ENCODE peak calls at places on chromosomes 1 and 21, in five cellular contexts. P is breast epithelium, N is lower lobe of right lung, M is lung, V is mesendoderm. Z is an unnamed sample. For H3K4me1, the result is how much of the 10 kb centered on the place peaks cover.

GRCh38 chr1:110857964-110858948 is 14.7 kb upstream of the CD53 start:
- DNase-seq in P (no peak), N (no peak), M (no peak), V (no peak), Z (no peak)

GRCh38 chr1:41698916-41699860 is 214.7 kb upstream of the EDN2 start:
- DNase-seq in P (no peak), N (no peak), M (no peak), V (no peak), Z (no peak)

GRCh38 chr1:180098242-180098995 is 56.2 kb upstream of the QSOX1 start:
- DNase-seq in P (no peak), N (no peak), M (no peak), V (peak), Z (no peak)

GRCh38 chr1:41741244-41741643 is 177.5 kb downstream of the HIVEP3 start:
- DNase-seq in P (no peak), N (no peak), M (no peak), V (no peak), Z (no peak)

GRCh38 chr21:45250272-45250671 is 37.4 kb downstream of the POFUT2 start:
- DNase-seq in P (no peak), N (no peak), M (no peak), V (no peak), Z (no peak)

GRCh38 chr1:196180847-196181593 is 427.2 kb downstream of the KCNT2 start:
- DNase-seq in P (no peak), N (no peak), M (no peak), V (peak), Z (no peak)

GRCh38 chr1:16076871-16077250 is 3.4 kb upstream of the FAM131C start:
- DNase-seq in P (no peak), N (no peak), M (no peak), V (no peak), Z (no peak)

GRCh38 chr21:43340491-43341348 is 86.2 kb downstream of the SIK1 start:
- DNase-seq in P (no peak), N (no peak), M (no peak), V (peak), Z (no peak)

GRCh38 chr1:10662824-10663667 is 133.4 kb downstream of the CASZ1 start:
- DNase-seq in P (no peak), N (no peak), M (no peak), V (no peak), Z (no peak)

GRCh38 chr1:31510304-31510703 is 66.0 kb upstream of the TINAGL1 start:
- DNase-seq in P (no peak), N (no peak), M (no peak), V (no peak), Z (no peak)
- H3K4me1 ChIP-seq in P (under half), N (under half), M (under half), V (under half), Z (under half)

DNA sequence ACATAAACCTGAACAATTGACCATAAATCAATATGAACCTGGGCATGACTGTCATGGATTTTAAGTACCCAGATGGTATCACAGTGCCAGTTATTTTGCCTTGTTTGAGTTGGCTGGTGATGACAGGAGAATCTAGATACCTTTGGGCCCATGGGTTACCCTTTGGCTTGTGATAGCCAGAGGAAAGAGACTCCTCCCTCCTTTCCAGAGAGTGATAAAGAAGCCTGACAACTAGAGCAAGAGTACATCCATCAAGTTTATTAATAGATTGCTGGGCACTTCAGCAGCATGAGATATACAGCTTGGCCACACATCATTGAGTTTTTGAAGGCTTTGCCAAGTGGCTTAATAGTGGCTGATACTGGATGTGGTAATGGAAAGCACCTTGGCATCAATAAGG is 6.6 kb upstream of the FMO3 start:
- DNase-seq in P (no peak), N (no peak), M (no peak), V (no peak), Z (no peak)
- H3K27ac ChIP-seq in P (no peak), N (no peak), M (no peak), V (no peak), Z (no peak)

DNA sequence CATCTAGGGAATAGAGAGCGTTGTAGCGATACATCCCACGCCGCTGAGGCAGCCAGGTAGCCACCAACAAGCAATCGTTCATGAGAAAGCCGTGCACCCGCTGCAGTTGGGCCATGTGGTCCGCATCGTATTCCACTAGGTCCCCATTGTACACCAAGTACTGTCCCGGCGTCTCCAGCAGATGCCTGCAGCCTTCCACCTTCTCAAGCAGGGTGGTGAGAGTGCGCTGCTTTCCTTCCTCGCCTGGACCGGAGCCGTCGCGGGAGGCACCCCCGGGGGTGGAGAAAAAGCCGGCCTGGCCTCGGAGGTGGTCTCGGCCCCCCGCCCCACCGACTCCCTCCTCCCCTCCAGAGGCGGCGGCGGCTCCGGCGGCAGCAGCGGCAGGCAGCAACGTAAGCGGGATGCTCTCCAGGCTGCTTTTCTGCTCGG is 595 bp downstream of the EXOC8 start:
- DNase-seq in P (no peak), N (no peak), M (no peak), V (no peak), Z (peak)
- H3K4me1 ChIP-seq in P (under half), N (half or more), M (under half), V (under half), Z (under half)

DNA sequence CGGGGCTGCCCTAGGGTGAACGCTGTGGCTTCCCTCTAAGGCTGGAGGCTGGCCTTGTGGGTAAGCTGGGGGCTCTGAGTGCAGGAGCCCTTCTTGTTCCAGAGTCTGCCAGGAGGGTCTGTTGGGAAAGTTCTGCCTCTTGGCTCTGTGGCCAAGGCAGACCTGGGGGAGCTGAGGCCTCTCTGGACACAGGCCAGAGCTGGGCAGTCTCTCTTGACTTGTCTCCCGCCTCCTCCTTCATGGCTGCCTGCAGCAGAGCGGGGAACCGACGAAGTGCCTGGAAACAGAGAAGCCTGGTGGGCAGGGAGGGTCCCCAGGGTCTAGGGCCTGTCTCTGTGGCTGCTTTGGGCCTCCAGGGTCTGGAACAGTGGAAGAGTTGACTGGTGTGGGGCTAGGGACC is 30.3 kb upstream of the PEX10 start:
- DNase-seq in P (no peak), N (no peak), M (no peak), V (no peak), Z (no peak)
- H3K27ac ChIP-seq in P (no peak), N (no peak), M (no peak), V (no peak), Z (no peak)

GRCh38 chr1:109800291-109800690 is 36.6 kb upstream of the EPS8L3 start:
- DNase-seq in P (no peak), N (no peak), M (no peak), V (no peak), Z (no peak)

GRCh38 chr1:109794319-109795132 is 30.8 kb upstream of the EPS8L3 start:
- DNase-seq in P (no peak), N (peak), M (no peak), V (peak), Z (peak)

GRCh38 chr1:109793486-109794318 is 30.0 kb upstream of the EPS8L3 start:
- DNase-seq in P (peak), N (peak), M (no peak), V (peak), Z (no peak)

GRCh38 chr1:109799445-109799844 is 35.7 kb upstream of the EPS8L3 start:
- DNase-seq in P (no peak), N (no peak), M (no peak), V (no peak), Z (no peak)

DNA sequence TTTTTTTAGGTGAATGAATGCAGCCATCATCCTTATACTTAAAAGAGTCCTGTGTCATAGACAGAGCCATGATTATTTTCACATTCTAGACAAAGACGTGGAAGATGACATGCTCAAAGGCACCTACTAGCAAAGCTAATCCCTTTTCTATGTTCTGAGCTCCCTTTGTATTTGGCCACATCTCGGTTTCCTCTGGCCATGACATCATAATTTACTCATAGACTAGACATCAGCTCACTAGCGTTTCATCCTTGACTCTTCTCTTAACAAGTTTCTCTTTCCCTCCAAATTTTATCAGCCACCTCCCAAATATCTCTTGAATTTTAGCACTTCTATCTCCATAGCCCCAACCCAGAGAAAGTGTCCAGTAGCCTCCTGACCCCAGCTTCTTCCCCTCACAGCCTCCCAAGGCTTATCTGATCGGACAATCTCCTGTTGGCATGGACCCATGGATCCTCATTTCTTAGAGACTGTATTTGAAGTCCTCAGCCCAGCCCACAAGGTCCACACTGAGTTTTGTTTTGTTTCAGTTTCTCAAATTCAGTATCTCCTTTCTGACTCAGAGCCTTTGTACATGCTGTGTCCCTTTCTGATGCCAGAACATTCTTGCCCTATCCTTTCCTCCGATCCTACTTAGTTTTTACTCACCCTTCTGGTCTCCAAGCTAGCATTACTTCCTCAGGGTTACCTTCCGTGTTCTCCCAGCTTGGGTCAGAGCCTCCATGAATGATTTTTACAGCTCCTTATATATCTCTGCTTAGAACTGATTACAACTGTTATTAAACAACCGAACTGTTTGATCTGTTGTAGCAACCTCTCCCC is 33.0 kb upstream of the EPS8L3 start:
- DNase-seq in P (no peak), N (no peak), M (no peak), V (no peak), Z (peak)
- H3K4me1 ChIP-seq in P (under half), N (under half), M (under half), V (under half), Z (under half)

DNA sequence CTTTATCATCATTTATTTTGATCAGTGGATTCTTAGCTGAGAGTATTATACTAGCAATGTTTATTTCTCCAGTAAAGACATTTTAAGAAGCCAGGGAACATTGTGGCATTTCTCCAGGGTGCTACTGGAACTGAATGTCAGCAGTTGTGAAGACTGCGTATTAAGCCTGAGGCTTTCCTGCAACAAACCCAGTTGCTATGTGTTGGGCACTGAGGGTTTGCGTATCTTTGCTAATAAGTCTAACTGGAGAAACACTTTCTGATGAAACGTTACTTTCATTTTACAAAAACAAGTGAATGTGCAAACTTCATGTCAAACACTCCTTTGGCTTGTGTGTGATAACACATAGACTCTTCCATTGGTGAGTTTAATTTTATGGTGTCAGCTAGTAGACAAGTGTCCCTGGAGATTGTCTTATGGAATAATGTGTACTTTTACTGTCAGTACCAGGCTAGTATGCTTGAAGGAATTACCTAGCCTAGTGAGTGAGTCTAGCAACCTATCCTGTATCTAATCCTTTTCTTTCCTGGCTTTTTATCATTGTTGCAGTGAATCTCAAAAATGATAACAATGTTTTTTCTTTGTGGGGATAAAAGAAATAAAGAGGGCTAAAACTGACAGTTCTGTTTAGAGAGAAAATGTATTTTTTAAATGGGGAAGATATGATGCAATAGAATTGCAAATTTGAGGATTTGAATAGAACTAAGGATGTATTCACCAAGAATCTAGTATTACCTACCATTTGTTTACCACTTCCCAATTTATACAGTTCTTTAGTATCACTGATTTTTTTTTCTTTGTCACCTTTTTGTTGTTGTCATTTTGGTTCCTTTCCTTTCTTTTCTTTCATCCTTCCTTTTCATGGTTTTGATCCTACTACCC is 70.1 kb downstream of the MTR start:
- DNase-seq in P (no peak), N (no peak), M (no peak), V (no peak), Z (no peak)
- H3K27ac ChIP-seq in P (no peak), N (no peak), M (peak), V (no peak), Z (no peak)

GRCh38 chr1:159595006-159595405 is 7.4 kb downstream of the APCS start:
- DNase-seq in P (no peak), N (no peak), M (no peak), V (no peak), Z (no peak)

GRCh38 chr1:159594581-159594980 is 7.0 kb downstream of the APCS start:
- DNase-seq in P (no peak), N (no peak), M (no peak), V (no peak), Z (no peak)

GRCh38 chr1:159600894-159601293 is 13.3 kb downstream of the APCS start:
- DNase-seq in P (no peak), N (no peak), M (no peak), V (no peak), Z (no peak)

GRCh38 chr1:159602501-159602900 is 14.9 kb downstream of the APCS start:
- DNase-seq in P (no peak), N (no peak), M (no peak), V (no peak), Z (no peak)

GRCh38 chr1:159598196-159598595 is 10.6 kb downstream of the APCS start:
- DNase-seq in P (peak), N (no peak), M (no peak), V (peak), Z (no peak)
- H3K4me1 ChIP-seq in P (under half), N (under half), M (under half), V (under half), Z (under half)

GRCh38 chr1:208640295-208640694 is 396.1 kb upstream of the PLXNA2 start:
- DNase-seq in P (no peak), N (no peak), M (no peak), V (peak), Z (no peak)

GRCh38 chr1:208646431-208646830 is 402.2 kb upstream of the PLXNA2 start:
- DNase-seq in P (no peak), N (no peak), M (no peak), V (no peak), Z (no peak)

GRCh38 chr1:208639382-208639781 is 395.2 kb upstream of the PLXNA2 start:
- DNase-seq in P (no peak), N (no peak), M (no peak), V (no peak), Z (no peak)

GRCh38 chr1:208641881-208642280 is 397.7 kb upstream of the PLXNA2 start:
- DNase-seq in P (no peak), N (no peak), M (no peak), V (no peak), Z (no peak)
- H3K27ac ChIP-seq in P (no peak), N (no peak), M (no peak), V (no peak), Z (no peak)

GRCh38 chr21:32083175-32083574 is 195.7 kb downstream of the MIS18A start:
- DNase-seq in P (no peak), N (no peak), M (no peak), V (peak), Z (no peak)
- H3K4me1 ChIP-seq in P (under half), N (under half), M (under half), V (under half), Z (under half)

Z was measured in aorta.